ENCODE peak calls at places on chromosome 12, in ten cellular contexts. J, Z, G, Y, C, V, O, I, T and N are unnamed samples.

GRCh38 chr12:103546959-103547358 is 40.1 kb upstream of the STAB2 start:
- DNase-seq in V (no peak), O (no peak), J (no peak), Z (no peak), I (no peak), T (no peak), G (no peak), Y (no peak), C (no peak), N (no peak)

GRCh38 chr12:65156366-65156831 is 13.0 kb upstream of the LEMD3 start:
- DNase-seq in G (no peak), T (peak), V (no peak), J (no peak), C (no peak), O (peak), Y (peak), Z (no peak), I (no peak), N (no peak)

GRCh38 chr12:75656210-75656609 is 144.8 kb upstream of the KRR1 start:
- DNase-seq in V (no peak), O (no peak), Z (no peak), J (no peak), C (no peak), Y (no peak), I (no peak), T (no peak), G (no peak), N (no peak)

GRCh38 chr12:8045952-8046944 is 13.7 kb downstream of the FOXJ2 start:
- DNase-seq in V (peak), Z (peak), I (peak), J (peak), O (peak), C (peak), G (peak), T (peak), Y (peak), N (peak)

GRCh38 chr12:100793182-100793581 is 1.4 kb upstream of the ANO4 start:
- DNase-seq in C (no peak), Z (no peak), Y (peak), O (no peak), G (no peak), J (no peak), I (no peak), T (peak), V (no peak), N (no peak)

GRCh38 chr12:20367731-20368652 is at the start of gene PDE3A:
- DNase-seq in I (peak), C (peak), V (peak), T (peak), Z (peak), Y (peak), G (peak), J (peak), O (peak), N (peak)

GRCh38 chr12:78118486-78118885 is 287.8 kb downstream of the NAV3 start:
- DNase-seq in I (no peak), V (no peak), C (no peak), G (no peak), Z (no peak), J (no peak), Y (no peak), O (no peak), T (no peak), N (no peak)

GRCh38 chr12:121388421-121388981 is 11.4 kb upstream of the RNF34 start:
- DNase-seq in I (no peak), J (no peak), V (no peak), C (no peak), O (peak), Z (no peak), G (no peak), T (peak), Y (peak), N (no peak)

GRCh38 chr12:49706351-49707126 is 666 bp downstream of the FMNL3 start:
- DNase-seq in O (peak), Z (peak), J (peak), G (peak), V (peak), T (peak), C (peak), I (peak), Y (no peak), N (peak)

GRCh38 chr12:117072736-117073475 is 26.3 kb downstream of the TESC start:
- DNase-seq in V (no peak), O (no peak), I (no peak), J (no peak), T (no peak), Y (no peak), G (no peak), C (no peak), Z (no peak), N (no peak)

GRCh38 chr12:121048442-121048841 is 9.4 kb upstream of the OASL start:
- DNase-seq in O (no peak), C (no peak), G (no peak), Y (no peak), T (no peak), J (no peak), V (no peak), I (no peak), Z (no peak), N (no peak)

GRCh38 chr12:70049596-70050360 is 193.5 kb upstream of the CNOT2 start:
- DNase-seq in I (peak), J (no peak), Y (peak), T (no peak), Z (no peak), V (no peak), C (no peak), G (no peak), O (no peak), N (no peak)

GRCh38 chr12:131536337-131536736 is 174.6 kb upstream of the SFSWAP start:
- DNase-seq in O (no peak), G (no peak), J (no peak), I (no peak), V (no peak), Z (no peak), Y (no peak), T (no peak), C (no peak), N (no peak)

GRCh38 chr12:100716658-100716948 is 78.0 kb upstream of the ANO4 start:
- DNase-seq in O (no peak), C (no peak), Y (no peak), I (no peak), J (peak), Z (peak), G (no peak), V (no peak), T (no peak), N (no peak)

GRCh38 chr12:91327889-91328288 is 145.3 kb upstream of the DCN start:
- DNase-seq in J (no peak), O (no peak), C (no peak), T (peak), G (no peak), I (no peak), V (no peak), Y (no peak), Z (no peak), N (no peak)

GRCh38 chr12:105852496-105852895 is 286.3 kb downstream of the NUAK1 start:
- DNase-seq in V (no peak), I (no peak), C (no peak), Z (no peak), Y (no peak), G (no peak), J (no peak), O (no peak), T (no peak), N (no peak)

GRCh38 chr12:15584366-15585041 is 204.7 kb downstream of the EPS8 start:
- DNase-seq in C (no peak), J (no peak), V (peak), O (peak), G (peak), I (peak), T (peak), Z (no peak), Y (peak), N (no peak)

GRCh38 chr12:94231718-94232117 is 83.3 kb downstream of the PLXNC1 start:
- DNase-seq in G (no peak), O (no peak), I (no peak), Z (no peak), C (no peak), V (no peak), J (no peak), Y (no peak), T (no peak), N (no peak)

GRCh38 chr12:18895540-18895939 is 157.6 kb downstream of the CAPZA3 start:
- DNase-seq in Y (no peak), I (no peak), Z (no peak), V (no peak), O (no peak), G (no peak), T (no peak), J (no peak), C (no peak), N (no peak)

GRCh38 chr12:105522166-105522825 is 191.8 kb downstream of the C12orf75 start:
- DNase-seq in V (no peak), Z (no peak), I (no peak), O (no peak), Y (peak), T (peak), J (no peak), G (no peak), C (no peak), N (no peak)

GRCh38 chr12:76158518-76159321 is 74.2 kb upstream of the NAP1L1 start:
- DNase-seq in C (no peak), Y (peak), T (peak), G (no peak), V (peak), J (peak), O (peak), I (peak), Z (peak), N (peak)

GRCh38 chr12:131642101-131642540 is 68.8 kb upstream of the SFSWAP start:
- DNase-seq in G (peak), Y (no peak), O (peak), I (no peak), J (no peak), C (no peak), Z (no peak), T (no peak), V (no peak), N (no peak)

GRCh38 chr12:4168041-4168440 is 105.5 kb upstream of the CCND2 start:
- DNase-seq in O (no peak), T (no peak), I (no peak), Y (no peak), G (no peak), V (no peak), C (no peak), J (no peak), Z (no peak), N (no peak)

GRCh38 chr12:58095002-58095401 is 153.6 kb downstream of the ATP23 start:
- DNase-seq in G (no peak), Z (no peak), J (no peak), T (no peak), I (no peak), V (no peak), C (no peak), O (no peak), Y (peak), N (no peak)

GRCh38 chr12:89179983-89180382 is 172.3 kb downstream of the DUSP6 start:
- DNase-seq in I (peak), Z (no peak), Y (peak), J (no peak), C (no peak), G (no peak), T (peak), O (peak), V (peak), N (no peak)

GRCh38 chr12:16012086-16012485 is 101.0 kb downstream of the DERA start:
- DNase-seq in I (peak), T (peak), C (no peak), Y (no peak), J (no peak), G (peak), O (peak), V (peak), Z (no peak), N (no peak)

GRCh38 chr12:85975716-85976115 is 101.6 kb downstream of the NTS start:
- DNase-seq in J (no peak), O (peak), G (no peak), V (no peak), T (no peak), Y (no peak), I (no peak), Z (no peak), C (no peak), N (no peak)

GRCh38 chr12:85968606-85969005 is 94.5 kb downstream of the NTS start:
- DNase-seq in T (no peak), V (no peak), Y (no peak), C (no peak), O (no peak), Z (no peak), J (no peak), G (no peak), I (no peak), N (no peak)

DNA sequence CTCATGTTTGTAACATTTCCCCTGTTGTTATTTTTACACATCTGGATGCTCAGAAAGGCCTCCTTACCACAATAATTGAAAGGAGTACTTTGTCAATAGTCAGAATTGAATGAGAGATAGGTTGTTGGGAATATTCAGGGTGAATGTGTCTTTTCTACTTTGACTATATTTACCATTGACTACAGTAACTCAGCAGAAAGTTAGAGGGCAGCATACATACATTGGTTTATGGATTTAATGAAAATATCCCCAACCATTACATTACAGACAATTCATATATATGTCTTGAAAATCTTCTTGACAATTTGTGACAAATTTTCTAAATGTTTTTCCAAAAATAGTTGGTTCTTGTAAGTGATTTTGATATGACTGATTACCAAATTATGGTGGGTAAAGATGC is 97.7 kb downstream of the NTS start:
- DNase-seq in Z (no peak), Y (no peak), J (no peak), C (no peak), O (peak), I (no peak), V (no peak), G (no peak), T (no peak), N (no peak)
- TF ChIP-seq CTCF in Z (no peak), Y (no peak), J (no peak), C (no peak), O (no peak), I (no peak), V (no peak), G (no peak), T (no peak), N (no peak)

GRCh38 chr12:113129664-113130456 is 5.7 kb downstream of the RASAL1 start:
- DNase-seq in C (no peak), T (no peak), V (no peak), Y (no peak), I (no peak), O (no peak), G (no peak), J (no peak), Z (no peak), N (no peak)

GRCh38 chr12:113131556-113131955 is 4.0 kb downstream of the RASAL1 start:
- DNase-seq in T (no peak), V (no peak), O (no peak), G (no peak), Y (no peak), I (no peak), J (no peak), C (no peak), Z (no peak), N (no peak)

GRCh38 chr12:113133036-113133435 is 2.5 kb downstream of the RASAL1 start:
- DNase-seq in O (no peak), Z (no peak), Y (no peak), I (no peak), V (peak), C (no peak), J (no peak), T (no peak), G (no peak), N (no peak)

GRCh38 chr12:113128802-113129663 is 6.5 kb downstream of the RASAL1 start:
- DNase-seq in Y (no peak), I (no peak), C (no peak), Z (no peak), T (no peak), V (no peak), J (no peak), O (no peak), G (no peak), N (no peak)

DNA sequence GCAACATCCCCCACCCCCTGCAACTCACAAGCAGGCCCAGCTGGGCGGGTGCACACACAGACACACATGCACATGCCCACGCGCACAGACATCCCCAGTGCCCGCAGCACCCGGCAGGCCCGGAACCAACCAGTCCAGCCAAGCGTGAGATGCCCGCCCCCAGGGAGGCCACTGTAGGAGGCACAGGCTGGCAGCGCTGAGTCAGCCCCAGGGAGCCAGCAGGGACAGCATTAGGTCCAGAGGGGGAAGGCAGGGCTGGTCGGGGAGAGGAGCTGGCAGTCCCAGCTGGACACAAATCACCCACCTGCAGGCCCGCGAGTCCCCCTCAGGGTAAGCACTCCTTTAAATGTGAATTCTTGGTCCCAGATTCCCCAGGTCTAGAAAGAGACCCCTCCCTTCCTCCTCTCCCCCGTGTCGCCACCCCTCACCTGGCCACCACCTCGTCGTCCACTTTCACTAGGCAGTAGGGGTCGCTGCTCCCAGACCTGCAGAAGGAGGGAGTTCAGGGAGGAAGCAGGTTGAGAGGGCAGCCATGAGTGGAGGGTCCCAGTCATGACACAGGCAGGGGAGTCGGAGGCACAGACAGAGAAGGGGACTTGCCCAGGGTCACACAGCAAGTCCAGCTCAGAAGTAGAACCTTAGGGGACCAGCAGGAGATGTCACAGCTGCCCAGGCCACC is 5.0 kb downstream of the RASAL1 start:
- DNase-seq in V (peak), C (no peak), O (no peak), Y (no peak), J (peak), Z (no peak), T (no peak), G (peak), I (no peak), N (no peak)
- TF ChIP-seq CTCF in V (peak), C (no peak), O (no peak), Y (no peak), J (no peak), Z (no peak), T (no peak), G (peak), I (no peak), N (no peak)

GRCh38 chr12:108519558-108519957 is 4.5 kb downstream of the FICD start:
- DNase-seq in I (no peak), J (peak), Z (no peak), T (no peak), Y (no peak), C (no peak), G (no peak), V (no peak), O (no peak), N (no peak)
- TF ChIP-seq CTCF in I (no peak), J (no peak), Z (no peak), T (no peak), Y (no peak), C (no peak), G (no peak), V (no peak), O (no peak), N (no peak)

DNA sequence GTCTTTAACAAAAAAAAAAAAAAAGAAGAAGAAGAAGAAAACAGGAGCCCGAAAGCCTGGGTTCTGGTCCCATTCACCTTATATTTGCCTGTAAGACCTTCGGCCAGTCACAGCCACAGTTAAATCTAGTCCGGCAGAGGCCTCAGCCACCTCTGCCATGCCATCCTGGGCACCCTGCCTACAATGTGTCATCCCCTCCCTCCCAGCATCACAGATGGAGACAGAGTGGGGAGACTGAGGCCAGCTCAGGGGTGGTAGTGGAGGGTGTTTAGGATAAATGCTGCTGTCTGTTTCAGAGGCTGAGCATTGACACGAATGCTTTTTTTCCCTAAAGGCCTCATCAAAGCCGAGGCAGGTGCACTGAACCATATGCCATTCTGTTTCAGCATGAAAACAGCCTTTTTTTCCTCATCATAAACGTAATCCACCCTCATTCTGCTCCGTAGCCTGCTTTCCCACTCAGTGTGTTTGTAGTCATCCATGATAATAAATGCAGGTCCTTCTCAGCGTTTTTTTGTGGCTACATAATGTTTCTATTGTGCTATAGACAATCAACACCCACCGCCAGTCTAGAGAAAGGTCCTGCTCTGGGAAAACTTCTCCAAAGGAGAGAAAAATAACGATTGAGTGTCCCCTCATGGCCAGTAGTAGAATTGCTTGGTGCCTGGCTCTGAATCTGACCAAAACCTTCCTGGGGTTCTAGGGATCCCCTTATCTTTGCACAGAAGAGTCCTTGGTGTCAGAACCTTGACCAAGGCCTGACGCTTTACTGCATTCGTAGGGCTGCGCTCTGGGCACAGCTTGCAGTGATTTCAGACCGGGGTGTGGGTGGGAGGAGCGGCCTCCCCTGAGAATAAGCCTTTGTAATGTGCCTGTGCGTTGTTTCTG is 41.1 kb upstream of the TSPAN9 start:
- DNase-seq in V (no peak), Y (no peak), T (peak), C (no peak), Z (no peak), O (peak), J (no peak), I (no peak), G (no peak), N (no peak)
- TF ChIP-seq CTCF in V (peak), Y (peak), T (peak), C (no peak), Z (peak), O (peak), J (peak), I (no peak), G (peak), N (peak)

GRCh38 chr12:24746021-24746671 is 202.8 kb downstream of the BCAT1 start:
- DNase-seq in J (no peak), T (no peak), V (no peak), Y (no peak), C (no peak), O (no peak), I (no peak), Z (no peak), G (no peak), N (no peak)
- TF ChIP-seq CTCF in J (no peak), T (no peak), V (no peak), Y (no peak), C (no peak), O (no peak), I (no peak), Z (no peak), G (no peak), N (no peak)

GRCh38 chr12:52362118-52362726 is 5.1 kb downstream of the KRT85 start:
- DNase-seq in T (no peak), G (peak), J (peak), C (peak), Z (peak), V (no peak), Y (no peak), I (no peak), O (no peak), N (no peak)
- TF ChIP-seq CTCF in T (peak), G (peak), J (peak), C (no peak), Z (no peak), V (no peak), Y (no peak), I (no peak), O (peak), N (peak)